ENCODE peak calls at places on chromosomes 13 and 19, in four cellular contexts. M is substantia nigra, L is lung, P is amniotic stem cell. A is an unnamed sample.

GRCh38 chr13:74661851-74662250 is 527.6 kb upstream of the KLF12 start:
- DNase-seq in P (no peak), M (no peak), L (no peak), A (no peak)

GRCh38 chr19:2616741-2617392 is 85.6 kb downstream of the GNG7 start:
- DNase-seq in L (peak; percentile 75), P (no peak), M (no peak), A (no peak)

GRCh38 chr13:74758188-74758587 is 624.0 kb upstream of the KLF12 start:
- DNase-seq in L (no peak), P (no peak), M (no peak), A (no peak)

GRCh38 chr13:96672016-96672415 is 322.3 kb downstream of the OXGR1 start:
- DNase-seq in L (no peak), P (no peak), M (no peak), A (no peak)

GRCh38 chr13:102089177-102089576 is 312.7 kb downstream of the FGF14 start:
- DNase-seq in L (no peak), M (no peak), P (no peak), A (no peak)

GRCh38 chr19:32543107-32543900 is 37.7 kb upstream of the PDCD5 start:
- DNase-seq in P (no peak), M (no peak), L (no peak), A (no peak)

GRCh38 chr13:54805743-54806142 is 1777.1 kb downstream of the OLFM4 start:
- DNase-seq in M (no peak), L (no peak), P (no peak), A (no peak)

GRCh38 chr19:33677745-33678426 is 56.1 kb downstream of the CHST8 start:
- DNase-seq in M (no peak), L (no peak), P (no peak), A (no peak)

GRCh38 chr19:42028304-42029216 is 34.5 kb upstream of the ATP1A3 start:
- DNase-seq in P (no peak), L (no peak), M (no peak), A (no peak)

GRCh38 chr13:53015044-53015443 is 13.6 kb upstream of the OLFM4 start:
- DNase-seq in L (no peak), P (no peak), M (no peak), A (no peak)